ENCODE peak calls at places on chromosomes 13 and 19, in six cellular contexts. P is activated CD4-positive, CD25-positive, alpha-beta regulatory T cell; U is stimulated activated CD8-positive, alpha-beta memory T cell treated with anti-CD3 and anti-CD28 coated beads, Interleukin-7, amount 100 ng/mL, for 4 hours; I is CD4-positive, alpha-beta T cell; A is GM12891; X is kidney epithelial cell. D is an unnamed sample.

GRCh38 chr13:38582133-38582532 is 104.7 kb upstream of the FREM2 start:
- DNase-seq in U (no peak), A (no peak), P (no peak), X (peak), I (no peak), D (no peak)

GRCh38 chr19:45455707-45456499 is 11.9 kb upstream of the FOSB start:
- DNase-seq in U (peak), I (peak), P (no peak), X (peak), A (no peak), D (peak)

GRCh38 chr19:38224014-38224862 is at the start of gene DPF1:
- DNase-seq in I (no peak), X (no peak), A (peak), U (peak), P (peak), D (peak)

GRCh38 chr13:33218426-33218825 is 67.1 kb downstream of the STARD13 start:
- DNase-seq in I (no peak), U (no peak), P (no peak), A (no peak), X (no peak), D (no peak)

GRCh38 chr19:51810228-51810627 is 15.3 kb downstream of the FPR3 start:
- DNase-seq in X (no peak), A (no peak), P (no peak), U (no peak), I (no peak), D (no peak)

GRCh38 chr13:107373551-107373950 is 805.6 kb upstream of the ARGLU1 start:
- DNase-seq in A (no peak), X (peak), P (no peak), I (no peak), U (no peak), D (no peak)

GRCh38 chr19:13133241-13133870 is 15.3 kb downstream of the NACC1 start:
- DNase-seq in X (no peak), I (no peak), P (no peak), U (no peak), A (no peak), D (no peak)

GRCh38 chr13:79995334-79995733 is 345.6 kb downstream of the SPRY2 start:
- DNase-seq in U (no peak), P (no peak), A (no peak), X (peak), I (no peak), D (no peak)

GRCh38 chr13:111532111-111532510 is 211.7 kb downstream of the TEX29 start:
- DNase-seq in I (no peak), P (no peak), X (no peak), A (no peak), U (no peak), D (no peak)

GRCh38 chr13:73702419-73703071 is 431.7 kb downstream of the KLF12 start:
- DNase-seq in X (no peak), A (no peak), U (no peak), I (peak), P (no peak), D (no peak)

GRCh38 chr19:48644839-48645651 is 942 bp downstream of the CA11 start:
- DNase-seq in U (peak), I (peak), P (peak), X (no peak), A (no peak), D (no peak)

GRCh38 chr19:11422163-11423068 is 3.3 kb upstream of the RGL3 start:
- DNase-seq in X (peak), P (peak), U (peak), A (peak), I (peak), D (no peak)

GRCh38 chr19:1605236-1606137 is at the start of gene UQCR11:
- DNase-seq in P (peak), U (peak), X (peak), A (peak), I (peak), D (peak)

GRCh38 chr13:110711778-110712070 is 1.8 kb upstream of the ING1 start:
- DNase-seq in I (no peak), A (no peak), X (no peak), P (no peak), U (no peak), D (no peak)

GRCh38 chr13:108407495-108407894 is 138.0 kb downstream of the TNFSF13B start:
- DNase-seq in X (no peak), A (no peak), I (no peak), P (no peak), U (no peak), D (no peak)

GRCh38 chr19:45189971-45190370 is 11.4 kb downstream of the BLOC1S3 start:
- DNase-seq in I (no peak), X (no peak), A (no peak), P (no peak), U (no peak), D (no peak)

GRCh38 chr19:47124937-47125668 is 5.5 kb upstream of the SAE1 start:
- DNase-seq in X (no peak), A (peak), U (no peak), P (no peak), I (no peak), D (no peak)

GRCh38 chr19:58229255-58229639 is 533 bp downstream of the ZNF544 start:
- DNase-seq in A (no peak), U (peak), X (no peak), I (no peak), P (no peak), D (peak)

GRCh38 chr19:33518541-33518940 is 3.0 kb downstream of the PEPD start:
- DNase-seq in A (no peak), I (no peak), U (no peak), X (no peak), P (no peak), D (no peak)

GRCh38 chr13:23674795-23675640 is 104.8 kb downstream of the TNFRSF19 start:
- DNase-seq in X (no peak), U (no peak), P (no peak), I (no peak), A (no peak), D (no peak)

GRCh38 chr19:45499196-45500180 is 1.2 kb downstream of the PPM1N start:
- DNase-seq in U (peak), A (no peak), P (peak), I (peak), X (no peak), D (no peak)